ENCODE peak calls at places on chromosomes 3 and 15, in four cellular contexts. X, T, W and D are unnamed samples.

GRCh38 chr3:155876537-155876936 is 6.1 kb downstream of the GMPS start:
- DNase-seq in W (no peak), X (no peak), T (no peak), D (no peak)

GRCh38 chr3:147369671-147370123 is 36.6 kb downstream of the ZIC4 start:
- DNase-seq in X (no peak), W (no peak), T (no peak), D (no peak)

GRCh38 chr15:45521596-45522167 is 873 bp downstream of the SLC30A4 start:
- DNase-seq in T (no peak), X (peak), W (no peak), D (peak)

GRCh38 chr3:172040078-172040975 is 949 bp downstream of the FNDC3B start:
- DNase-seq in T (peak), X (peak), W (peak), D (peak)

GRCh38 chr3:188979236-188979635 is 192.5 kb upstream of the TPRG1 start:
- DNase-seq in W (no peak), T (no peak), X (no peak), D (no peak)

GRCh38 chr3:78670087-78670486 is 1097.7 kb downstream of the ROBO1 start:
- DNase-seq in W (no peak), T (no peak), X (no peak), D (no peak)

GRCh38 chr15:68733666-68734065 is 87.0 kb downstream of the ANP32A start:
- DNase-seq in W (no peak), X (no peak), T (no peak), D (no peak)

GRCh38 chr3:149330609-149331008 is 2.8 kb downstream of the TM4SF18 start:
- DNase-seq in W (no peak), T (no peak), X (no peak), D (no peak)

GRCh38 chr3:82130056-82130455 is 368.6 kb upstream of the GBE1 start:
- DNase-seq in T (no peak), W (no peak), X (no peak), D (no peak)

GRCh38 chr3:159762981-159763465 is 225.6 kb upstream of the IL12A start:
- DNase-seq in T (peak), X (peak), W (peak), D (peak)

GRCh38 chr3:107897471-107898180 is 193.2 kb downstream of the CD47 start:
- DNase-seq in X (no peak), W (no peak), T (no peak), D (no peak)

GRCh38 chr3:101017048-101017447 is 23.8 kb upstream of the ABI3BP start:
- DNase-seq in W (no peak), T (peak), X (no peak), D (no peak)

GRCh38 chr3:160686955-160687535 is 10.1 kb downstream of the ARL14 start:
- DNase-seq in W (no peak), T (no peak), X (peak), D (no peak)

GRCh38 chr15:42018306-42019224 is 2.3 kb downstream of the PLA2G4E start:
- DNase-seq in T (no peak), W (peak), X (no peak), D (no peak)

GRCh38 chr3:28986922-28987321 is 293.9 kb upstream of the RBMS3 start:
- DNase-seq in W (no peak), X (no peak), T (no peak), D (no peak)

GRCh38 chr3:172029425-172030128 is 9.8 kb upstream of the FNDC3B start:
- DNase-seq in X (no peak), W (no peak), T (no peak), D (no peak)

GRCh38 chr3:151156618-151157216 is 46.3 kb downstream of the GPR171 start:
- DNase-seq in T (no peak), W (no peak), X (peak), D (no peak)

GRCh38 chr15:70299931-70300858 is 202.5 kb upstream of the TLE3 start:
- DNase-seq in X (no peak), T (no peak), W (no peak), D (no peak)

GRCh38 chr3:18111702-18112311 is 313.3 kb downstream of the SATB1 start:
- DNase-seq in T (no peak), W (no peak), X (peak), D (no peak)

GRCh38 chr3:99114565-99115291 is 213.2 kb upstream of the DCBLD2 start:
- DNase-seq in T (peak), X (peak), W (no peak), D (no peak)

GRCh38 chr15:70379134-70379533 is 281.4 kb upstream of the TLE3 start:
- DNase-seq in X (no peak), T (no peak), W (no peak), D (no peak)

GRCh38 chr3:164351126-164351525 is 727.2 kb downstream of the SI start:
- DNase-seq in W (no peak), T (no peak), X (no peak), D (no peak)

GRCh38 chr3:193982258-193982659 is 153.7 kb upstream of the HES1 start:
- DNase-seq in T (no peak), W (peak), X (no peak), D (peak)

GRCh38 chr3:61768284-61769012 is 207.1 kb downstream of the PTPRG start:
- DNase-seq in X (no peak), W (no peak), T (no peak), D (no peak)

GRCh38 chr3:49351521-49352011 is 6.6 kb downstream of the GPX1 start:
- DNase-seq in W (no peak), X (no peak), T (no peak), D (no peak)

GRCh38 chr3:52289747-52290595 is 2.3 kb downstream of the GLYCTK start:
- DNase-seq in T (no peak), X (peak), W (no peak), D (no peak)

GRCh38 chr3:162354343-162354742 is 857.7 kb downstream of the OTOL1 start:
- DNase-seq in W (no peak), X (peak), T (no peak), D (no peak)

GRCh38 chr3:14810795-14811661 is 7.7 kb upstream of the FGD5 start:
- DNase-seq in W (no peak), X (peak), T (no peak), D (no peak)

GRCh38 chr3:171129827-171130226 is 103.3 kb upstream of the SLC2A2 start:
- DNase-seq in X (no peak), T (no peak), W (no peak), D (no peak)

GRCh38 chr15:72961326-72961725 is 90.9 kb upstream of the NEO1 start:
- DNase-seq in X (no peak), T (no peak), W (no peak), D (no peak)

GRCh38 chr3:149806171-149806778 is 6.7 kb upstream of the RNF13 start:
- DNase-seq in W (no peak), T (no peak), X (no peak), D (no peak)

GRCh38 chr15:64452988-64453688 is 7.2 kb upstream of the ZNF609 start:
- DNase-seq in W (no peak), X (no peak), T (peak), D (peak)

GRCh38 chr15:86481720-86482119 is 402.0 kb downstream of the AGBL1 start:
- DNase-seq in T (no peak), X (no peak), W (no peak), D (no peak)

GRCh38 chr15:50064674-50065073 is 54.4 kb downstream of the ATP8B4 start:
- DNase-seq in X (no peak), T (no peak), W (no peak), D (no peak)

GRCh38 chr3:78260388-78260787 is 1220.5 kb downstream of the ROBO2 start:
- DNase-seq in W (no peak), X (no peak), T (no peak), D (no peak)

GRCh38 chr3:69386535-69387385 is 872 bp upstream of the FRMD4B start:
- DNase-seq in X (peak), T (no peak), W (no peak), D (no peak)

GRCh38 chr3:123788706-123789105 is 95.4 kb downstream of the MYLK start:
- DNase-seq in T (no peak), W (no peak), X (no peak), D (no peak)

GRCh38 chr3:97968376-97968775 is 3.9 kb downstream of the RIOX2 start:
- DNase-seq in X (no peak), T (no peak), W (no peak), D (no peak)

GRCh38 chr15:24985224-24985623 is 30.4 kb downstream of the SNRPN start:
- DNase-seq in W (no peak), X (no peak), T (no peak), D (no peak)

GRCh38 chr15:77436822-77437221 is 16.1 kb downstream of the HMG20A start:
- DNase-seq in W (no peak), T (no peak), X (no peak), D (no peak)
- H3K27ac ChIP-seq in W (no peak), T (no peak), X (no peak), D (no peak)

GRCh38 chr3:72150634-72151412 is 365.9 kb upstream of the PROK2 start:
- DNase-seq in T (no peak), W (no peak), X (no peak), D (no peak)

GRCh38 chr3:72154391-72155300 is 369.7 kb upstream of the PROK2 start:
- DNase-seq in T (no peak), W (no peak), X (no peak), D (no peak)

GRCh38 chr3:72153477-72154314 is 368.7 kb upstream of the PROK2 start:
- DNase-seq in T (no peak), X (no peak), W (no peak), D (no peak)

GRCh38 chr3:72151465-72152238 is 366.7 kb upstream of the PROK2 start:
- DNase-seq in T (no peak), X (no peak), W (no peak), D (no peak)

GRCh38 chr3:72152551-72153476 is 367.9 kb upstream of the PROK2 start:
- DNase-seq in X (no peak), W (no peak), T (peak), D (peak)
- H3K4me3 ChIP-seq in X (no peak), W (no peak), T (no peak), D (no peak)

GRCh38 chr15:101111570-101112262 is 140.1 kb downstream of the CHSY1 start:
- DNase-seq in T (no peak), X (no peak), W (peak), D (no peak)

GRCh38 chr15:101113114-101114005 is 138.5 kb downstream of the CHSY1 start:
- DNase-seq in X (no peak), W (peak), T (no peak), D (no peak)

GRCh38 chr15:101112336-101113113 is 139.3 kb downstream of the CHSY1 start:
- DNase-seq in T (no peak), W (peak), X (no peak), D (peak)

GRCh38 chr15:101108791-101109190 is 143.1 kb downstream of the CHSY1 start:
- DNase-seq in X (no peak), T (no peak), W (peak), D (no peak)

GRCh38 chr15:101110681-101111569 is 140.9 kb downstream of the CHSY1 start:
- DNase-seq in W (peak), T (no peak), X (no peak), D (no peak)
- TF ChIP-seq CTCF in W (no peak), T (no peak), X (no peak), D (no peak)

GRCh38 chr3:177361042-177361938 is 164.0 kb upstream of the TBL1XR1 start:
- DNase-seq in X (no peak), T (peak), W (no peak), D (no peak)
- H3K27ac ChIP-seq in X (no peak), T (peak), W (no peak), D (peak)

DNA sequence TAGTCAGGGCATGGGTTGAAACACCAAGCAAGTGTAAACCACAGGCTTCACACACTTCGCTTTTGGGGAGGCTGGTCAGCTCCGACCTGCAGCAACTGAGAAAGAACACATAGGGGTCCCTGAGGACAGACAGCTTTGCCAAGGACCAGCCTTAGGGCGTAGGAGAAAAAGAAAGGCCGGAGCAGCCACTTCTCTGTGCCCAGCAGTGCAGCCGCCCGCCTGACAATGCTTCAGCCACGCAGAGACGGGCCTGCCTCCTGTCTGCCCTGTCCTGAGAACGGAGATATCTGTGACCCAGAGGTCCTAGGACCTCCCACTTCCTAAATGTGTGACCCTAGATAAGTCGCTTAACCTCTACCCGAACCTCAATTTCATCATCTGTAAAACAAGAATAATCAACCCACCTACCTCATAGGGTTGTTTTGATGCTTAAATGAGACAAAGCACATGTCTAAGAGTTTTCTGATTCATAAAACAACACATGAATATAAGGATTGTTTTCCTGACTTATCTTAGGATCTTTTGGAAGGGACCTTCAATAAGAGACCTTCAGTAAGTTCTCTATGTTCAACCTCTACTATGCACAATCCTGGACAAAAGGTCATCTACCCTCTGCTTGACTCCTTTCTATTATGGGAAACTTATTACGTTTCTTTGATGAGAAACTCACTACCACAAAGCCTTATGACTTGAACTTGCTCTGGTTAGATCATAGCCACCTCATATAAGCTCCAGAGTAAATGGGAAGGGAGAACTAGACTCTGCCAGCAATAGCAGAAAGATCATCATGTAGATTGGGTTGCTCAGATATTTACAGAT is 32.9 kb upstream of the RFTN1 start:
- DNase-seq in T (no peak), W (no peak), X (no peak), D (no peak)
- H3K4me3 ChIP-seq in T (no peak), W (no peak), X (no peak), D (no peak)

GRCh38 chr3:46733026-46733800 is 15.5 kb upstream of the PRSS50 start:
- DNase-seq in W (no peak), T (no peak), X (no peak), D (no peak)
- TF ChIP-seq CTCF in W (no peak), T (no peak), X (peak), D (no peak)

GRCh38 chr3:45948881-45949280 is 5.6 kb downstream of the CXCR6 start:
- DNase-seq in T (no peak), W (no peak), X (no peak), D (no peak)

GRCh38 chr3:45950131-45950530 is 6.9 kb downstream of the CXCR6 start:
- DNase-seq in X (no peak), T (no peak), W (no peak), D (no peak)

GRCh38 chr3:45950686-45951600 is 7.7 kb downstream of the CXCR6 start:
- DNase-seq in T (no peak), W (no peak), X (no peak), D (no peak)

GRCh38 chr3:45948409-45948808 is 5.1 kb downstream of the CXCR6 start:
- DNase-seq in X (no peak), T (no peak), W (no peak), D (no peak)

GRCh38 chr3:45949432-45949831 is 6.2 kb downstream of the CXCR6 start:
- DNase-seq in X (no peak), W (no peak), T (no peak), D (no peak)
- H3K27ac ChIP-seq in X (no peak), W (no peak), T (no peak), D (no peak)

DNA sequence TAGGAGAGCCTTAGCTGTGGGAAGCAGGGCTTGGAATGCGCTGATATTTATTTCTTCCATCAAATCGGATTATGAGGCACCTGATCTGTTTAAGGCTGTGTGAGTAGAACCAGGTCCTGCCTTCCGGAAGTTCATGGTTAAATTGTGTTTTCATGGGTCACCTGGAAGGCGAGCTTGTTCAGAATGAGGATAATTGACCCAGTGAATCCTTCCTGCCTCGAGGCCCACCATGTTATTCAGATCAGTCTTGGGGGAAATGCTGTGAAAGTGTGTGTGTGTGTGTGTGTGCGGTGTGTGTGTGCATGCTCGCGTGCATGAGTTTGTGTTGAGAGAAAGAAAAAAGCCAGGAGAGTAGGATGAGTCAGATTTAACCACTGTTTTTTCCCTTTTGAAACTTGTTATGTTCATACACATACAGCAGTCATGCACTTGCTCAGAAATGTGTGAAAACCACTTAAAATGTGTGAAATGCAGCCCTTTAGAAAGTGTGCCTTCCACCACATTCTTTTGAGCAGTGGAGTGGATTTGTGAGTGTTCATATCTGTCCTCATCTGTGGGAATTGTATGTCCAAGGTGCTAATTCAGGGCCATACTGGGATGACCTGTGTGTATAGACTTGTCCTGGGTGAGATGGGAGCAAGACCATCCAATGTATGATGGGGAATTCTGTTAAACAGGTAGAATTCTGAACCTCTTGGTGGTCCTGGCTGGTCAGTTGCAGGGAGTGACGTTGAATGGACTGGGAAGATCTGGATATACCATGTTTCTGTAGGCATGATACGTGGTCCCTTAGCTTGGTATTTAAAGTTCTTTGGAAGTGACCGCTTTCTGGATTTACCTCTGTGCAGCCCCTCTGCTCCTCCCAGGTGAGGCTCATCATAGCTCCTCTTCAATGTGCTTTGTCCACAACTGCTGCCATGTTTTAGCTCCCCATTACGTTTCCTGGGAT is 36.9 kb downstream of the SMAD3 start:
- DNase-seq in W (no peak), T (no peak), X (no peak), D (no peak)
- H3K4me3 ChIP-seq in W (no peak), T (no peak), X (no peak), D (no peak)

GRCh38 chr3:137511655-137512054 is 252.5 kb upstream of the SOX14 start:
- DNase-seq in T (no peak), X (peak), W (no peak), D (no peak)
- TF ChIP-seq CTCF in T (no peak), X (peak), W (no peak), D (no peak)